ENCODE peak calls at places on chromosome 13, in four cellular contexts. F, K, G and V are unnamed samples.

GRCh38 chr13:28356506-28357064 is 138.3 kb downstream of the FLT1 start:
- DNase-seq in F (no peak), K (no peak), G (no peak), V (no peak)

GRCh38 chr13:100707818-100708740 is 33.5 kb upstream of the TMTC4 start:
- DNase-seq in F (no peak), K (no peak), G (no peak), V (no peak)

GRCh38 chr13:101514695-101515275 is 62.3 kb downstream of the ITGBL1 start:
- DNase-seq in F (no peak), K (no peak), G (no peak), V (peak; percentile 17)

GRCh38 chr13:104327217-104327616 is 1261.0 kb upstream of the SLC10A2 start:
- DNase-seq in F (no peak), K (no peak), G (no peak), V (no peak)

GRCh38 chr13:27868639-27869435 is 51.0 kb upstream of the PDX1 start:
- DNase-seq in F (no peak), K (no peak), G (no peak), V (no peak)

GRCh38 chr13:75395056-75395455 is 86.9 kb downstream of the TBC1D4 start:
- DNase-seq in F (no peak), K (no peak), G (no peak), V (no peak)

GRCh38 chr13:75934889-75935288 is 298.8 kb downstream of the LMO7 start:
- DNase-seq in F (no peak), K (no peak), G (no peak), V (no peak)

GRCh38 chr13:59424661-59425060 is 739.1 kb downstream of the DIAPH3 start:
- DNase-seq in F (no peak), K (no peak), G (no peak), V (no peak)

GRCh38 chr13:106629068-106629712 is 61.3 kb upstream of the ARGLU1 start:
- DNase-seq in F (no peak), K (no peak), G (no peak), V (no peak)

GRCh38 chr13:95723428-95723827 is 46.5 kb downstream of the DNAJC3 start:
- DNase-seq in F (no peak), K (no peak), G (no peak), V (no peak)

GRCh38 chr13:42720858-42721219 is 60.5 kb upstream of the FAM216B start:
- DNase-seq in F (no peak), K (no peak), G (no peak), V (no peak)

GRCh38 chr13:46903748-46904147 is 6.9 kb upstream of the HTR2A start:
- DNase-seq in F (no peak), K (no peak), G (no peak), V (no peak)

GRCh38 chr13:49219647-49220034 is 497 bp upstream of the MLNR start:
- DNase-seq in F (no peak), K (no peak), G (no peak), V (no peak)

GRCh38 chr13:49220035-49220855 is at the start of gene MLNR:
- DNase-seq in F (peak; percentile 64), K (peak; percentile 32), G (no peak), V (peak; percentile 86)

GRCh38 chr13:49216334-49216733 is 3.8 kb upstream of the MLNR start:
- DNase-seq in F (no peak), K (no peak), G (no peak), V (no peak)

GRCh38 chr13:49217962-49218492 is 2.1 kb upstream of the MLNR start:
- DNase-seq in F (no peak), K (no peak), G (no peak), V (no peak)

GRCh38 chr13:49218493-49219051 is 1.6 kb upstream of the MLNR start:
- DNase-seq in F (peak; percentile 38), K (no peak), G (no peak), V (no peak)
- TF ChIP-seq USF1 in F (no peak), K (no peak), G (no peak), V (no peak)

DNA sequence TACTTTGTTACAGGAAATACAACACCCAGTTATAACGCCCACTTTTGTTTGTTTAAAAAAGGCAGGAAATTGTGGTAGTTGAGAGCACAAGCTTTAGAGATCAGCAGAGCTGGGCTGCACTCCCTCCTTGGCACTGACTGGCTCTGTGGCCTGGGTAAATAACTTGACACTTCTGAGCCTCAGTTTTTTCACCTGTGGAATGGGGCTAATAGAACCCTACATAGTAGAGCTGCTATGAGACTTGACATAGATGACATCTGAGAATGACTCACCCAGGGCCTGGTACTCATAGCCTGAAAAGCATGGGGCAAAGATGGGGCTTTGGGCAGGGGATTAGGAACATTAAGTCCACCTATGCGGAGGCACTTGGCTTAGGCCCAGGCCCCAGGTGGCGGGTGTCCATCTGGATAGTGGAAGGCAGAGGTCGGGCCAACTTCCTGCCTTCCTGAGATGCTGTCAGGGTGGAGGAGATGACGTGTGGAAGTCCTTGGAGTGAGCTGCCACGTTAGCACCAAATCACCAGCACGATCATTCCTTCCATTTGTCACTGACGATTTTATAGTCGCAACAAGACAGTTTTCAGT is 159.1 kb downstream of the KATNAL1 start:
- DNase-seq in F (no peak), K (no peak), G (no peak), V (no peak)
- TF ChIP-seq USF1 in F (no peak), K (no peak), G (no peak), V (no peak)

GRCh38 chr13:94192576-94192975 is 286.9 kb downstream of the DCT start:
- DNase-seq in F (peak; percentile 50), K (no peak), G (no peak), V (no peak)
- TF ChIP-seq USF1 in F (no peak), K (no peak), G (no peak), V (no peak)

GRCh38 chr13:37179646-37180045 is 74.2 kb upstream of the CSNK1A1L start:
- DNase-seq in F (no peak), K (no peak), G (no peak), V (no peak)

GRCh38 chr13:37173214-37173613 is 67.8 kb upstream of the CSNK1A1L start:
- DNase-seq in F (no peak), K (no peak), G (no peak), V (no peak)

DNA sequence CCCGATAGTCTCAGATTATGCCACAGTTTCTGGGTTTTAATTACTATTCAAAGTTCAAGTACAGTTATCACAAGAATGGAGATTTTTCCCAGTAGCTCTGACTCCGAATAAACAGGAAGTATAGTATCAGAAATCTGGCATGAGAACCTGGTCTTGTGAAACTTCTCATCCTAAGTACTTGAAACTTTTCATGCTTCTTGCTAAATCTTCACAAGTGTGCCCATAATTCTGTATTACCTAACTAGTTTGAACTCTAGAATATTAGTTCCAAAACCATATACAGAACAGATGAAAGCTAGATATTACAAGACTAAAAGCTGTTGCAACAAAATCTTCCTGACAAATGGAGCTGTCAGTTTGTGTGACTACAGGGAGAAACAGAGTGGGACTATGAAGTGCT is 70.5 kb upstream of the CSNK1A1L start:
- DNase-seq in F (no peak), K (no peak), G (no peak), V (no peak)
- TF ChIP-seq USF1 in F (no peak), K (no peak), G (no peak), V (no peak)

GRCh38 chr13:24875566-24875965 is 111.6 kb downstream of the RNF17 start:
- DNase-seq in F (no peak), K (no peak), G (no peak), V (no peak)

GRCh38 chr13:24882665-24883064 is 118.7 kb downstream of the RNF17 start:
- DNase-seq in F (no peak), K (no peak), G (no peak), V (no peak)

GRCh38 chr13:24878340-24878739 is 114.4 kb downstream of the RNF17 start:
- DNase-seq in F (no peak), K (no peak), G (no peak), V (no peak)

DNA sequence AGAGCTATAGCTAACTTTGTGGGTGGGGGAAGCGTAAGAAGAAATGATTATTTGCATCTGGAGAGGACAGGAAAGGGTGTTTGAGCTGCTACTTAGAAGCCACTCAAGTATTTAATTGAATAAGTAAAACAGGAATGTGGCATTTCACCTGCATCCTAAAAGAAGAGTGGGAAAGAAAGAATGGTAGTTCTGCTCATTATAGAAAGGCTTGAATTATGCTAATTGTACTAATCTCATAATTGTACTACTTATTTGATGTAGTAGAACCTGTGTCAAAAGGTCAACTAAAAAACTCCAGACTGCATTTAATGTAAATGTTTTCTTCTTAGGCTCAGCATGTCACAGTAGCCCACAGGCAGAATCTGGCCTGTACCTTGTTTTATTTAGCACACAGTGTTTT is 113.6 kb downstream of the RNF17 start:
- DNase-seq in F (no peak), K (no peak), G (no peak), V (no peak)
- TF ChIP-seq USF1 in F (no peak), K (no peak), G (no peak), V (no peak)

GRCh38 chr13:98147521-98147920 is 4.6 kb downstream of the FARP1 start:
- DNase-seq in F (no peak), K (no peak), G (no peak), V (no peak)
- TF ChIP-seq USF1 in F (no peak), K (no peak), G (no peak), V (no peak)

GRCh38 chr13:41306271-41307150 is 4.6 kb upstream of the NAA16 start:
- DNase-seq in F (no peak), K (no peak), G (no peak), V (peak; percentile 21)
- TF ChIP-seq USF1 in F (no peak), K (no peak), G (no peak), V (no peak)